ENCODE peak calls at places on chromosome 22, in eight cellular contexts. Q is ascending aorta, U is astrocyte of the spinal cord, O is Peyer's patch, C is HCT116, S is A549, R is fibroblast of mammary gland, F is GM23338. L is an unnamed sample.

GRCh38 chr22:20658433-20659222 is 115.3 kb upstream of the SERPIND1 start:
- DNase-seq in Q (no peak), F (no peak), O (no peak), U (no peak), R (no peak), C (no peak), S (no peak), L (no peak)

GRCh38 chr22:41908409-41909289 is 6.2 kb downstream of the SHISA8 start:
- DNase-seq in U (no peak), O (no peak), R (no peak), C (no peak), F (peak), S (no peak), Q (no peak), L (no peak)

GRCh38 chr22:49210606-49211005 is 617.1 kb downstream of the BRD1 start:
- DNase-seq in Q (peak), F (no peak), O (peak), U (no peak), C (no peak), R (no peak), S (no peak), L (no peak)

GRCh38 chr22:20584872-20585639 is 77.6 kb downstream of the MED15 start:
- DNase-seq in C (no peak), Q (no peak), R (no peak), F (no peak), O (peak), U (no peak), S (no peak), L (no peak)

GRCh38 chr22:19742160-19743066 is 18.2 kb upstream of the TBX1 start:
- DNase-seq in S (no peak), R (no peak), Q (no peak), C (no peak), U (no peak), O (no peak), F (no peak), L (no peak)

GRCh38 chr22:49734882-49735281 is 92.8 kb downstream of the BRD1 start:
- DNase-seq in U (no peak), Q (peak), O (peak), R (no peak), F (no peak), C (no peak), S (no peak), L (no peak)

GRCh38 chr22:30204742-30205111 is 41.8 kb downstream of the LIF start:
- DNase-seq in F (no peak), O (no peak), Q (no peak), C (no peak), U (peak), R (peak), S (no peak), L (peak)

GRCh38 chr22:32904044-32904443 is 102.5 kb downstream of the TIMP3 start:
- DNase-seq in S (peak), F (peak), C (peak), O (no peak), R (peak), Q (no peak), U (peak), L (no peak)

GRCh38 chr22:38429460-38430128 is 25.4 kb downstream of the KCNJ4 start:
- DNase-seq in C (no peak), U (peak), O (no peak), Q (no peak), F (no peak), R (no peak), S (no peak), L (no peak)

GRCh38 chr22:48489551-48490512 is 1337.8 kb downstream of the BRD1 start:
- DNase-seq in S (no peak), R (no peak), Q (peak), U (peak), O (peak), C (no peak), F (no peak), L (no peak)

GRCh38 chr22:49765091-49765771 is 62.4 kb downstream of the BRD1 start:
- DNase-seq in S (no peak), U (no peak), F (no peak), C (no peak), O (peak), R (no peak), Q (peak), L (no peak)

GRCh38 chr22:41576877-41577276 is 12.8 kb downstream of the PMM1 start:
- DNase-seq in O (peak), C (peak), R (peak), Q (peak), U (peak), F (peak), S (peak), L (no peak)

DNA sequence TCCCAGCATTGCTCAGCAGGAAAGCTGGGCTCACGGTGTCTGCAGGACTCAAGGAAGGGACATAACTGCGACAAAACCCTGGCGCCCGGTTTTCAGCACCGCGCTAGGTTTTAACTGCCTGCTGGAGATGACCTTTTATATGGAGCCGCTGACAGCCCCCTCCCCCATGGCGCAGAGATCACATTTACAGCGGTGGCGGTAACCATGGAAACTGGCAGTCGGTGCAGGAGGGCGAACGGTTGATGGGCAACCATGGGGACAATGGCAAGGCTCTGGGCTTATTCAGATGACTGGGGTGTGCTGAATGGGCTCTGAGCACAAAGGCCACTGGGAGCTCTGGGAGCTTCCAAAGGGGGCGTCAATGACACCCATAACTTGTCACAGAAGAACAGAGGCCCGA is 37.2 kb downstream of the CELSR1 start:
- DNase-seq in F (peak), C (no peak), R (no peak), U (no peak), Q (no peak), O (no peak), S (no peak), L (no peak)
- H3K4me3 ChIP-seq in F (peak), C (no peak), R (no peak), U (no peak), Q (no peak), O (no peak), S (no peak), L (no peak)

GRCh38 chr22:22752199-22752555 is 107.8 kb downstream of the GGTLC2 start:
- DNase-seq in O (no peak), S (no peak), R (no peak), F (no peak), C (no peak), Q (no peak), U (no peak), L (no peak)

GRCh38 chr22:22754961-22755777 is 110.8 kb downstream of the GGTLC2 start:
- DNase-seq in S (no peak), U (no peak), C (no peak), O (no peak), Q (no peak), R (no peak), F (no peak), L (no peak)

GRCh38 chr22:22754268-22754657 is 109.8 kb downstream of the GGTLC2 start:
- DNase-seq in S (no peak), C (no peak), R (no peak), U (no peak), F (no peak), Q (no peak), O (no peak), L (no peak)

GRCh38 chr22:22752556-22753477 is 108.4 kb downstream of the GGTLC2 start:
- DNase-seq in C (no peak), F (no peak), S (no peak), O (no peak), R (peak), U (no peak), Q (no peak), L (no peak)

DNA sequence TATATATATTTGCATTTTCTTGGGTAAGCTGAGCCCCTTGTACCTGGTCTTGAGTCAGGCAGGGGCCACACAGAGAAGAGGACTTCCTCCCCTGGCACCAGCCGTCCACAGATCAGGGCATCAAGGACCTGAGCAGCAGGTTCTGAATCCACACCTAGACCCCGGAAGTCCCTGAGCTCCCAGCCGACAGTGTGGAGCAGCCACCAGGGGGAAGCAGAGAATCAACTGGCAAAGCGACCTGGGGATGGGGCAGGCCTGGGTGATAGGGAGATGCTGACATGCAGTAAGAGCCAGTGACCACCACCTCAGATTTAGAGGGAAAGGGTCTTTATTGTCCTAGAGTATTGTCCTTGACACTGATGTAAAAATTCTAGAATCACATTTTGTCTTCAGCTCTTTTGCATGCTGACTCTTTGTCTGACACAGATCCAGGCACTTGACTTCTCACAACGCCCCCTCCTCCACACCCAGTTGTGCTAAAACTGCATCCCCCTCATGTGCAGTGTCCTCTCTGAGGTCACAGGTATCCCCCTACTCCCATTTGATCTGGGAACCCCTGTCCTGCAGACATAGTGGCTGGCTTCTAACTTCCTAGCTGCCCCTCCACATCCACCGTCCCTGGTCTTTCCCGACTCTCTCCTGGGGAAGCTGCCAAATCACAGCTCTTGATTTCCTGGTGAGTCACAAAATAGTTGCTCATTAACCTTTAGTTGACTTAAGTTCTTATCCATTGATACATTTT is 109.3 kb downstream of the GGTLC2 start:
- DNase-seq in U (peak), O (peak), S (peak), Q (no peak), C (peak), R (peak), F (peak), L (no peak)
- TF ChIP-seq CTCF in U (peak), O (peak), S (peak), Q (no peak), C (peak), R (peak), F (peak), L (peak)

GRCh38 chr22:46619830-46620501 is at the start of gene GRAMD4:
- DNase-seq in U (peak), C (no peak), O (no peak), Q (no peak), R (no peak), S (no peak), F (no peak), L (no peak)

GRCh38 chr22:46618667-46619066 is 1.5 kb upstream of the GRAMD4 start:
- DNase-seq in U (no peak), F (no peak), C (no peak), S (no peak), Q (no peak), O (no peak), R (no peak), L (no peak)

GRCh38 chr22:46622081-46622521 is 1.9 kb downstream of the GRAMD4 start:
- DNase-seq in C (no peak), F (no peak), Q (no peak), O (no peak), R (no peak), S (no peak), U (no peak), L (no peak)

GRCh38 chr22:46619240-46619829 is 851 bp upstream of the GRAMD4 start:
- DNase-seq in R (no peak), S (no peak), U (peak), Q (no peak), O (no peak), C (no peak), F (no peak), L (no peak)

GRCh38 chr22:46620588-46621242 is 529 bp downstream of the GRAMD4 start:
- DNase-seq in S (no peak), C (no peak), U (no peak), R (no peak), Q (no peak), O (no peak), F (peak), L (no peak)
- H3K4me3 ChIP-seq in S (no peak), C (no peak), U (no peak), R (no peak), Q (no peak), O (no peak), F (no peak), L (no peak)

DNA sequence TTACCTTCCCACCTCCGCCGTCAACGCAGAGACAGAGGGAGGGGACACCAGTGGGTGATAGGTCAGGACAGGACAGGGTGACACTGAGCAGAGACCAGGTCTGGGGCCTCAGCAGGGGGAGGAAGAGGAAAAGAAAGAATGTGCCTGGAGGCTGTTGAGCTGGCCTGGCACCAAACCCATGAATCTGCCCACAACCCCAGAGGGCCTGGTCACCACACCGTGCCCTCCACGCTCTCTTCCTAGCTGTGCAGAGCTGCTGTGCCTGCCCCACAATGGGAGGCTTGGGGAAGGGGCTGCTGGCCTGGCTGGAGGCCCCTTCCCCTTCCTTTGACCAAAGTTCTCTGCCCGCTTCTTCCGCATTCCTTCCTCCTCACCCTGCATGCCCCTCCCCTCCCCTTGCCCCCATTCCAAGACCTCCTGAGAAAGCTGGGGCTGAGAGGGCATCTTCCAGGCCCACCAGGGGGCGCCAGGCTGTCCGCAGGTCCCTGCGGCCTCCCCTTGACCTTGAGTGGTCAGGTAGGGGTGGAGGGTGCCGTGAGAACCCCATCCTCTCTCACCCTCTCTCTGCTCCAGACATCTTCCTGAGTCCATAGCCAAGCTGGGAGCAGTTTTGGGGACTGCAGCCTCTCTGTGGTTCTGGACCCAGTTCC is 11.0 kb upstream of the CACNA1I start:
- DNase-seq in C (no peak), U (no peak), S (no peak), O (no peak), F (peak), Q (no peak), R (no peak), L (no peak)
- TF ChIP-seq CTCF in C (peak), U (peak), S (peak), O (peak), F (peak), Q (no peak), R (peak), L (peak)

GRCh38 chr22:44620129-44620840 is 81.7 kb upstream of the PRR5 start:
- DNase-seq in C (no peak), F (peak), Q (peak), O (peak), S (peak), U (peak), R (peak), L (no peak)
- H3K4me3 ChIP-seq in C (no peak), F (peak), Q (no peak), O (peak), S (no peak), U (no peak), R (no peak), L (no peak)

DNA sequence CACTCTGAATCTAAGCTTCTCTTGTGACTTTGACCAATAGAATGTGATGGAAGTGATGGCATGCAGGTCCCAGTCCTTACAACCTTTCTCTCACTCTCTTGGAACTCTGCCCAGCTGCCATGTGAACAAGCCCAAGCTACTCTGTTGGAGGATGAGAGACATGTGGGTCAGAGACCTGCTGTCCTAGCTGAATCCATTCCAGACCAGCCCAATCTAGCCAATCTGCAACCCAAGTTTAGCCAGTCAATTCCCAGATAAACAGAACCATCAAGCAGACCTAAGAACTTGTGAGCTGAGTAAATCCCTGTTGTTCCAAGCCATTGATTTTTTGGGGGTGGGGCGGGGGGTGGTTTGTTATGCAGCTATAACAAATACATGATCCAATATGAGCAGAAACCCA is 69.2 kb upstream of the GRK3 start:
- DNase-seq in S (no peak), C (no peak), F (no peak), O (no peak), U (no peak), Q (no peak), R (no peak), L (no peak)
- TF ChIP-seq CTCF in S (no peak), C (no peak), F (no peak), O (no peak), U (no peak), Q (no peak), R (no peak), L (no peak)

GRCh38 chr22:24494535-24495364 is at the start of gene UPB1:
- DNase-seq in S (no peak), Q (no peak), U (no peak), O (no peak), F (peak), R (no peak), C (no peak), L (no peak)
- H3K4me3 ChIP-seq in S (no peak), Q (no peak), U (peak), O (no peak), F (peak), R (no peak), C (no peak), L (peak)

GRCh38 chr22:27588273-27588672 is 213.3 kb downstream of the MN1 start:
- DNase-seq in C (no peak), Q (no peak), R (no peak), F (no peak), S (no peak), U (no peak), O (no peak), L (no peak)
- TF ChIP-seq CTCF in C (no peak), Q (no peak), R (no peak), F (no peak), S (no peak), U (no peak), O (no peak), L (no peak)